ENCODE peak calls at places on chromosomes 7 and 10, in seven cellular contexts. One of them, this sample, is unnamed.

GRCh38 chr7:29935111-29935510 is 54.5 kb downstream of the SCRN1 start:
- DNase-seq in AG04450: no peak
- DNase-seq in activated CD8-positive, alpha-beta T cell treated with anti-CD3 and anti-CD28 coated beads for 36 hours: no peak
- DNase-seq in NCI-H345: no peak
- DNase-seq in stimulated activated naive CD4-positive, alpha-beta T cell: no peak
- DNase-seq in astrocyte of the spinal cord: peak
- DNase-seq in activated naive CD4-positive, alpha-beta T cell treated with Interleukin-2 at 50 U/mL for 16 hours: no peak
- DNase-seq in this sample: no peak

GRCh38 chr7:158034571-158034970 is 553.1 kb downstream of the PTPRN2 start:
- DNase-seq in AG04450: no peak
- DNase-seq in activated CD8-positive, alpha-beta T cell treated with anti-CD3 and anti-CD28 coated beads for 36 hours: no peak
- DNase-seq in NCI-H345: no peak
- DNase-seq in stimulated activated naive CD4-positive, alpha-beta T cell: no peak
- DNase-seq in astrocyte of the spinal cord: no peak
- DNase-seq in activated naive CD4-positive, alpha-beta T cell treated with Interleukin-2 at 50 U/mL for 16 hours: no peak
- DNase-seq in this sample: no peak

GRCh38 chr10:74056081-74056818 is 58.3 kb downstream of the VCL start:
- DNase-seq in AG04450: peak
- DNase-seq in activated CD8-positive, alpha-beta T cell treated with anti-CD3 and anti-CD28 coated beads for 36 hours: peak
- DNase-seq in NCI-H345: no peak
- DNase-seq in stimulated activated naive CD4-positive, alpha-beta T cell: no peak
- DNase-seq in astrocyte of the spinal cord: peak
- DNase-seq in activated naive CD4-positive, alpha-beta T cell treated with Interleukin-2 at 50 U/mL for 16 hours: no peak
- DNase-seq in this sample: peak

GRCh38 chr7:158527038-158527437 is 60.6 kb downstream of the PTPRN2 start:
- DNase-seq in AG04450: no peak
- DNase-seq in activated CD8-positive, alpha-beta T cell treated with anti-CD3 and anti-CD28 coated beads for 36 hours: no peak
- DNase-seq in NCI-H345: no peak
- DNase-seq in stimulated activated naive CD4-positive, alpha-beta T cell: no peak
- DNase-seq in astrocyte of the spinal cord: no peak
- DNase-seq in activated naive CD4-positive, alpha-beta T cell treated with Interleukin-2 at 50 U/mL for 16 hours: no peak
- DNase-seq in this sample: no peak

GRCh38 chr10:34229917-34230316 is 585.2 kb downstream of the PARD3 start:
- DNase-seq in AG04450: no peak
- DNase-seq in activated CD8-positive, alpha-beta T cell treated with anti-CD3 and anti-CD28 coated beads for 36 hours: no peak
- DNase-seq in NCI-H345: peak
- DNase-seq in stimulated activated naive CD4-positive, alpha-beta T cell: no peak
- DNase-seq in astrocyte of the spinal cord: no peak
- DNase-seq in activated naive CD4-positive, alpha-beta T cell treated with Interleukin-2 at 50 U/mL for 16 hours: no peak
- DNase-seq in this sample: no peak

GRCh38 chr7:25752967-25753791 is 398.8 kb upstream of the NFE2L3 start:
- DNase-seq in AG04450: no peak
- DNase-seq in activated CD8-positive, alpha-beta T cell treated with anti-CD3 and anti-CD28 coated beads for 36 hours: no peak
- DNase-seq in NCI-H345: peak
- DNase-seq in stimulated activated naive CD4-positive, alpha-beta T cell: no peak
- DNase-seq in astrocyte of the spinal cord: no peak
- DNase-seq in activated naive CD4-positive, alpha-beta T cell treated with Interleukin-2 at 50 U/mL for 16 hours: no peak
- DNase-seq in this sample: no peak

GRCh38 chr7:42689626-42690025 is 222.2 kb downstream of the C7orf25 start:
- DNase-seq in AG04450: no peak
- DNase-seq in activated CD8-positive, alpha-beta T cell treated with anti-CD3 and anti-CD28 coated beads for 36 hours: no peak
- DNase-seq in NCI-H345: no peak
- DNase-seq in stimulated activated naive CD4-positive, alpha-beta T cell: no peak
- DNase-seq in astrocyte of the spinal cord: no peak
- DNase-seq in activated naive CD4-positive, alpha-beta T cell treated with Interleukin-2 at 50 U/mL for 16 hours: no peak
- DNase-seq in this sample: no peak

GRCh38 chr10:24748214-24748613 is 24.5 kb upstream of the ARHGAP21 start:
- DNase-seq in AG04450: no peak
- DNase-seq in activated CD8-positive, alpha-beta T cell treated with anti-CD3 and anti-CD28 coated beads for 36 hours: no peak
- DNase-seq in NCI-H345: no peak
- DNase-seq in stimulated activated naive CD4-positive, alpha-beta T cell: no peak
- DNase-seq in astrocyte of the spinal cord: no peak
- DNase-seq in activated naive CD4-positive, alpha-beta T cell treated with Interleukin-2 at 50 U/mL for 16 hours: no peak
- DNase-seq in this sample: no peak

GRCh38 chr7:34825221-34825620 is 167.2 kb downstream of the NPSR1 start:
- DNase-seq in AG04450: no peak
- DNase-seq in activated CD8-positive, alpha-beta T cell treated with anti-CD3 and anti-CD28 coated beads for 36 hours: no peak
- DNase-seq in NCI-H345: no peak
- DNase-seq in stimulated activated naive CD4-positive, alpha-beta T cell: no peak
- DNase-seq in astrocyte of the spinal cord: no peak
- DNase-seq in activated naive CD4-positive, alpha-beta T cell treated with Interleukin-2 at 50 U/mL for 16 hours: no peak
- DNase-seq in this sample: no peak

GRCh38 chr10:125093199-125093841 is 67.0 kb downstream of the CTBP2 start:
- DNase-seq in AG04450: peak
- DNase-seq in activated CD8-positive, alpha-beta T cell treated with anti-CD3 and anti-CD28 coated beads for 36 hours: no peak
- DNase-seq in NCI-H345: no peak
- DNase-seq in stimulated activated naive CD4-positive, alpha-beta T cell: no peak
- DNase-seq in astrocyte of the spinal cord: peak
- DNase-seq in activated naive CD4-positive, alpha-beta T cell treated with Interleukin-2 at 50 U/mL for 16 hours: no peak
- DNase-seq in this sample: no peak

GRCh38 chr10:34813626-34814227 is 1.4 kb downstream of the PARD3 start:
- DNase-seq in AG04450: no peak
- DNase-seq in activated CD8-positive, alpha-beta T cell treated with anti-CD3 and anti-CD28 coated beads for 36 hours: no peak
- DNase-seq in NCI-H345: no peak
- DNase-seq in stimulated activated naive CD4-positive, alpha-beta T cell: no peak
- DNase-seq in astrocyte of the spinal cord: peak
- DNase-seq in activated naive CD4-positive, alpha-beta T cell treated with Interleukin-2 at 50 U/mL for 16 hours: no peak
- DNase-seq in this sample: peak

GRCh38 chr7:106611911-106612310 is 49.0 kb downstream of the CCDC71L start:
- DNase-seq in AG04450: no peak
- DNase-seq in activated CD8-positive, alpha-beta T cell treated with anti-CD3 and anti-CD28 coated beads for 36 hours: no peak
- DNase-seq in NCI-H345: no peak
- DNase-seq in stimulated activated naive CD4-positive, alpha-beta T cell: no peak
- DNase-seq in astrocyte of the spinal cord: no peak
- DNase-seq in activated naive CD4-positive, alpha-beta T cell treated with Interleukin-2 at 50 U/mL for 16 hours: no peak
- DNase-seq in this sample: no peak

GRCh38 chr10:2957785-2958184 is 109.6 kb upstream of the PFKP start:
- DNase-seq in AG04450: no peak
- DNase-seq in activated CD8-positive, alpha-beta T cell treated with anti-CD3 and anti-CD28 coated beads for 36 hours: no peak
- DNase-seq in NCI-H345: no peak
- DNase-seq in stimulated activated naive CD4-positive, alpha-beta T cell: no peak
- DNase-seq in astrocyte of the spinal cord: no peak
- DNase-seq in activated naive CD4-positive, alpha-beta T cell treated with Interleukin-2 at 50 U/mL for 16 hours: no peak
- DNase-seq in this sample: no peak

GRCh38 chr7:18570441-18570840 is 74.9 kb downstream of the HDAC9 start:
- DNase-seq in AG04450: no peak
- DNase-seq in activated CD8-positive, alpha-beta T cell treated with anti-CD3 and anti-CD28 coated beads for 36 hours: no peak
- DNase-seq in NCI-H345: peak
- DNase-seq in stimulated activated naive CD4-positive, alpha-beta T cell: no peak
- DNase-seq in astrocyte of the spinal cord: no peak
- DNase-seq in activated naive CD4-positive, alpha-beta T cell treated with Interleukin-2 at 50 U/mL for 16 hours: no peak
- DNase-seq in this sample: no peak

GRCh38 chr7:19982841-19983835 is 209.7 kb upstream of the TMEM196 start:
- DNase-seq in AG04450: peak
- DNase-seq in activated CD8-positive, alpha-beta T cell treated with anti-CD3 and anti-CD28 coated beads for 36 hours: peak
- DNase-seq in NCI-H345: no peak
- DNase-seq in stimulated activated naive CD4-positive, alpha-beta T cell: no peak
- DNase-seq in astrocyte of the spinal cord: peak
- DNase-seq in activated naive CD4-positive, alpha-beta T cell treated with Interleukin-2 at 50 U/mL for 16 hours: no peak
- DNase-seq in this sample: peak

GRCh38 chr10:90930070-90930837 is 9.4 kb upstream of the ANKRD1 start:
- DNase-seq in AG04450: peak
- DNase-seq in activated CD8-positive, alpha-beta T cell treated with anti-CD3 and anti-CD28 coated beads for 36 hours: no peak
- DNase-seq in NCI-H345: no peak
- DNase-seq in stimulated activated naive CD4-positive, alpha-beta T cell: no peak
- DNase-seq in astrocyte of the spinal cord: peak
- DNase-seq in activated naive CD4-positive, alpha-beta T cell treated with Interleukin-2 at 50 U/mL for 16 hours: no peak
- DNase-seq in this sample: peak

GRCh38 chr7:48017674-48018073 is 11.2 kb downstream of the SUN3 start:
- DNase-seq in AG04450: no peak
- DNase-seq in activated CD8-positive, alpha-beta T cell treated with anti-CD3 and anti-CD28 coated beads for 36 hours: no peak
- DNase-seq in NCI-H345: no peak
- DNase-seq in stimulated activated naive CD4-positive, alpha-beta T cell: no peak
- DNase-seq in astrocyte of the spinal cord: no peak
- DNase-seq in activated naive CD4-positive, alpha-beta T cell treated with Interleukin-2 at 50 U/mL for 16 hours: no peak
- DNase-seq in this sample: no peak

GRCh38 chr7:134943785-134944400 is 42.4 kb upstream of the AGBL3 start:
- DNase-seq in AG04450: no peak
- DNase-seq in activated CD8-positive, alpha-beta T cell treated with anti-CD3 and anti-CD28 coated beads for 36 hours: no peak
- DNase-seq in NCI-H345: peak
- DNase-seq in stimulated activated naive CD4-positive, alpha-beta T cell: no peak
- DNase-seq in astrocyte of the spinal cord: peak
- DNase-seq in activated naive CD4-positive, alpha-beta T cell treated with Interleukin-2 at 50 U/mL for 16 hours: no peak
- DNase-seq in this sample: peak

GRCh38 chr10:132817701-132818211 is 31.8 kb upstream of the NKX6-2 start:
- DNase-seq in AG04450: no peak
- DNase-seq in activated CD8-positive, alpha-beta T cell treated with anti-CD3 and anti-CD28 coated beads for 36 hours: no peak
- DNase-seq in NCI-H345: no peak
- DNase-seq in stimulated activated naive CD4-positive, alpha-beta T cell: no peak
- DNase-seq in astrocyte of the spinal cord: no peak
- DNase-seq in activated naive CD4-positive, alpha-beta T cell treated with Interleukin-2 at 50 U/mL for 16 hours: no peak
- DNase-seq in this sample: no peak

GRCh38 chr7:130272456-130273080 is 5.9 kb downstream of the CPA2 start:
- DNase-seq in AG04450: no peak
- DNase-seq in activated CD8-positive, alpha-beta T cell treated with anti-CD3 and anti-CD28 coated beads for 36 hours: no peak
- DNase-seq in NCI-H345: peak
- DNase-seq in stimulated activated naive CD4-positive, alpha-beta T cell: no peak
- DNase-seq in astrocyte of the spinal cord: no peak
- DNase-seq in activated naive CD4-positive, alpha-beta T cell treated with Interleukin-2 at 50 U/mL for 16 hours: no peak
- DNase-seq in this sample: no peak

GRCh38 chr7:105137898-105138297 is 123.9 kb downstream of the KMT2E start:
- DNase-seq in AG04450: no peak
- DNase-seq in activated CD8-positive, alpha-beta T cell treated with anti-CD3 and anti-CD28 coated beads for 36 hours: no peak
- DNase-seq in NCI-H345: no peak
- DNase-seq in stimulated activated naive CD4-positive, alpha-beta T cell: no peak
- DNase-seq in astrocyte of the spinal cord: no peak
- DNase-seq in activated naive CD4-positive, alpha-beta T cell treated with Interleukin-2 at 50 U/mL for 16 hours: no peak
- DNase-seq in this sample: no peak

GRCh38 chr7:114922652-114923402 is 933 bp downstream of the MDFIC start:
- DNase-seq in AG04450: no peak
- DNase-seq in activated CD8-positive, alpha-beta T cell treated with anti-CD3 and anti-CD28 coated beads for 36 hours: peak
- DNase-seq in NCI-H345: peak
- DNase-seq in stimulated activated naive CD4-positive, alpha-beta T cell: peak
- DNase-seq in astrocyte of the spinal cord: peak
- DNase-seq in activated naive CD4-positive, alpha-beta T cell treated with Interleukin-2 at 50 U/mL for 16 hours: peak
- DNase-seq in this sample: no peak

GRCh38 chr10:121900443-121901174 is 27.2 kb downstream of the ATE1 start:
- DNase-seq in AG04450: peak
- DNase-seq in activated CD8-positive, alpha-beta T cell treated with anti-CD3 and anti-CD28 coated beads for 36 hours: peak
- DNase-seq in NCI-H345: peak
- DNase-seq in stimulated activated naive CD4-positive, alpha-beta T cell: no peak
- DNase-seq in astrocyte of the spinal cord: peak
- DNase-seq in activated naive CD4-positive, alpha-beta T cell treated with Interleukin-2 at 50 U/mL for 16 hours: no peak
- DNase-seq in this sample: peak

GRCh38 chr10:74903491-74903890 is 77.1 kb downstream of the KAT6B start:
- DNase-seq in AG04450: no peak
- DNase-seq in activated CD8-positive, alpha-beta T cell treated with anti-CD3 and anti-CD28 coated beads for 36 hours: no peak
- DNase-seq in NCI-H345: no peak
- DNase-seq in stimulated activated naive CD4-positive, alpha-beta T cell: no peak
- DNase-seq in astrocyte of the spinal cord: no peak
- DNase-seq in activated naive CD4-positive, alpha-beta T cell treated with Interleukin-2 at 50 U/mL for 16 hours: no peak
- DNase-seq in this sample: no peak

GRCh38 chr7:70134029-70134445 is 535.8 kb downstream of the AUTS2 start:
- DNase-seq in AG04450: no peak
- DNase-seq in activated CD8-positive, alpha-beta T cell treated with anti-CD3 and anti-CD28 coated beads for 36 hours: no peak
- DNase-seq in NCI-H345: no peak
- DNase-seq in stimulated activated naive CD4-positive, alpha-beta T cell: no peak
- DNase-seq in astrocyte of the spinal cord: no peak
- DNase-seq in activated naive CD4-positive, alpha-beta T cell treated with Interleukin-2 at 50 U/mL for 16 hours: no peak
- DNase-seq in this sample: no peak

GRCh38 chr7:95469850-95470249 is 15.9 kb upstream of the ASB4 start:
- DNase-seq in AG04450: no peak
- DNase-seq in activated CD8-positive, alpha-beta T cell treated with anti-CD3 and anti-CD28 coated beads for 36 hours: no peak
- DNase-seq in NCI-H345: peak
- DNase-seq in stimulated activated naive CD4-positive, alpha-beta T cell: no peak
- DNase-seq in astrocyte of the spinal cord: no peak
- DNase-seq in activated naive CD4-positive, alpha-beta T cell treated with Interleukin-2 at 50 U/mL for 16 hours: no peak
- DNase-seq in this sample: no peak

GRCh38 chr10:86967481-86967941 is 771 bp upstream of the ADIRF start:
- DNase-seq in AG04450: no peak
- DNase-seq in activated CD8-positive, alpha-beta T cell treated with anti-CD3 and anti-CD28 coated beads for 36 hours: no peak
- DNase-seq in NCI-H345: no peak
- DNase-seq in stimulated activated naive CD4-positive, alpha-beta T cell: no peak
- DNase-seq in astrocyte of the spinal cord: no peak
- DNase-seq in activated naive CD4-positive, alpha-beta T cell treated with Interleukin-2 at 50 U/mL for 16 hours: no peak
- DNase-seq in this sample: no peak

GRCh38 chr10:87798082-87798481 is 19.9 kb downstream of the ATAD1 start:
- DNase-seq in AG04450: no peak
- DNase-seq in activated CD8-positive, alpha-beta T cell treated with anti-CD3 and anti-CD28 coated beads for 36 hours: no peak
- DNase-seq in NCI-H345: no peak
- DNase-seq in stimulated activated naive CD4-positive, alpha-beta T cell: no peak
- DNase-seq in astrocyte of the spinal cord: no peak
- DNase-seq in activated naive CD4-positive, alpha-beta T cell treated with Interleukin-2 at 50 U/mL for 16 hours: no peak
- DNase-seq in this sample: no peak

GRCh38 chr10:131022369-131022768 is 289.2 kb downstream of the TCERG1L start:
- DNase-seq in AG04450: no peak
- DNase-seq in activated CD8-positive, alpha-beta T cell treated with anti-CD3 and anti-CD28 coated beads for 36 hours: no peak
- DNase-seq in NCI-H345: no peak
- DNase-seq in stimulated activated naive CD4-positive, alpha-beta T cell: no peak
- DNase-seq in astrocyte of the spinal cord: no peak
- DNase-seq in activated naive CD4-positive, alpha-beta T cell treated with Interleukin-2 at 50 U/mL for 16 hours: no peak
- DNase-seq in this sample: no peak